ENCODE peak calls at places on chromosomes 6 and 20, in seven cellular contexts. T is K562, Y is H1, Q is SK-N-SH, S is GM12878, M is GM12892, Z is HepG2. N is an unnamed sample.

GRCh38 chr6:102085257-102085656 is 691.7 kb downstream of the GRIK2 start:
- DNase-seq in M (no peak), T (no peak), Q (no peak), Y (no peak), S (no peak), Z (no peak), N (no peak)

GRCh38 chr20:24910461-24910860 is 38.6 kb upstream of the CST7 start:
- DNase-seq in Z (no peak), S (no peak), T (no peak), Q (no peak), Y (peak; percentile 28), M (no peak), N (no peak)

GRCh38 chr6:88301888-88302768 is 136.0 kb upstream of the CNR1 start:
- DNase-seq in Z (peak; percentile 36), Y (no peak), T (peak; percentile 73), M (no peak), S (no peak), Q (no peak), N (no peak)

GRCh38 chr6:116005508-116005855 is 55.2 kb downstream of the FRK start:
- DNase-seq in Y (no peak), Z (no peak), S (no peak), Q (no peak), T (no peak), M (no peak), N (no peak)

GRCh38 chr6:27213544-27214125 is 33.9 kb upstream of the PRSS16 start:
- DNase-seq in M (no peak), Z (no peak), T (peak; percentile 88), S (no peak), Q (no peak), Y (peak; percentile 82), N (no peak)

GRCh38 chr6:96980142-96980541 is 55.6 kb downstream of the KLHL32 start:
- DNase-seq in Z (no peak), Q (no peak), Y (no peak), S (no peak), M (no peak), T (no peak), N (no peak)

GRCh38 chr6:69265090-69265489 is 531.7 kb downstream of the LMBRD1 start:
- DNase-seq in Z (no peak), Y (no peak), Q (no peak), M (no peak), T (no peak), S (no peak), N (no peak)

GRCh38 chr6:6401401-6401800 is 80.9 kb upstream of the F13A1 start:
- DNase-seq in Y (no peak), M (no peak), Q (no peak), T (no peak), Z (no peak), S (no peak), N (no peak)

GRCh38 chr20:3777726-3778629 is 3.3 kb downstream of the SPEF1 start:
- DNase-seq in S (no peak), M (no peak), Y (peak; percentile 90), T (no peak), Q (peak; percentile 90), Z (no peak), N (no peak)

GRCh38 chr20:62602550-62602949 is 39.8 kb upstream of the SLCO4A1 start:
- DNase-seq in Q (no peak), S (no peak), Y (no peak), Z (no peak), M (no peak), T (no peak), N (no peak)

GRCh38 chr6:127100510-127101140 is 17.8 kb upstream of the RSPO3 start:
- DNase-seq in Y (no peak), M (no peak), Z (no peak), Q (no peak), S (no peak), T (no peak), N (no peak)

GRCh38 chr6:134138226-134138975 is 86.0 kb upstream of the SLC2A12 start:
- DNase-seq in Q (no peak), Y (no peak), S (no peak), M (no peak), T (no peak), Z (no peak), N (no peak)

GRCh38 chr6:35725081-35725708 is 11.6 kb upstream of the ARMC12 start:
- DNase-seq in Z (no peak), T (no peak), S (no peak), Y (no peak), Q (no peak), M (no peak), N (no peak)

GRCh38 chr6:85368631-85369030 is 81.3 kb upstream of the NT5E start:
- DNase-seq in Q (no peak), M (no peak), T (no peak), S (no peak), Y (no peak), Z (no peak), N (no peak)

GRCh38 chr6:109197061-109197460 is 101.8 kb downstream of the CEP57L1 start:
- DNase-seq in Y (no peak), M (no peak), Q (no peak), Z (no peak), T (no peak), S (no peak), N (no peak)

GRCh38 chr6:44388135-44388487 is 605 bp downstream of the CDC5L start:
- DNase-seq in Y (no peak), M (no peak), Z (no peak), T (no peak), Q (peak; percentile 36), S (peak; percentile 27), N (no peak)

GRCh38 chr6:112155900-112156299 is 68.5 kb downstream of the FAM229B start:
- DNase-seq in S (no peak), Z (no peak), Q (no peak), Y (no peak), T (no peak), M (no peak), N (no peak)
- TF ChIP-seq TAF1 in S (no peak), Z (no peak), Q (no peak), Y (no peak), T (no peak), M (no peak), N (no peak)

GRCh38 chr6:150333592-150333954 is 35.2 kb upstream of the IYD start:
- DNase-seq in S (no peak), M (no peak), Y (no peak), Z (no peak), T (no peak), Q (no peak), N (no peak)

GRCh38 chr6:150332939-150333591 is 35.7 kb upstream of the IYD start:
- DNase-seq in M (no peak), S (no peak), Q (no peak), T (peak; percentile 51), Z (no peak), Y (no peak), N (no peak)

GRCh38 chr6:150336708-150337107 is 32.1 kb upstream of the IYD start:
- DNase-seq in Y (no peak), S (no peak), Q (no peak), M (no peak), Z (no peak), T (no peak), N (no peak)

GRCh38 chr6:150334790-150335783 is 33.7 kb upstream of the IYD start:
- DNase-seq in Q (peak; percentile 41), S (no peak), Z (peak; percentile 52), T (peak; percentile 84), M (peak; percentile 15), Y (no peak), N (peak; percentile 25)

DNA sequence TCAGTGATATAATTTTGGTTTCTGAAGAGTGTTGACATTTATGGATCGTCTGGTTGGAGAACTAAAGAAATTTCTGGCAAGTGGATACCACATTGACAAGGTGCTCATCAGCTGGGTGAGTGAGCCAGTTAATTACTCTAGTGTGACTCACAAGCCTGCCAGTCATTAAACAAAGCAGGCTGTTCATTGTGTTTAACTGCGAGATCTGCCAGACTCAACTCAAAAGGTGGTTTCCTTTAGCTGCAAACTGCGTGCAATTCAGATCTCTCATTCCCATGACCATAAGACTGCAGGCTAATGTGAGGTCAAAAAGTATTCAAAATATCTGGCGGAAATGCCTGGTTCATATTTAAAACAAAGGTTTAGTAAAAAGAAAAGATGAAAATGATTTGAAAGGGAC is 32.5 kb upstream of the IYD start:
- DNase-seq in T (peak; percentile 34), M (no peak), Q (no peak), Y (no peak), S (peak; percentile 53), Z (no peak), N (no peak)
- TF ChIP-seq TAF1 in T (no peak), M (no peak), Q (no peak), Y (no peak), S (no peak), Z (no peak), N (no peak)

DNA sequence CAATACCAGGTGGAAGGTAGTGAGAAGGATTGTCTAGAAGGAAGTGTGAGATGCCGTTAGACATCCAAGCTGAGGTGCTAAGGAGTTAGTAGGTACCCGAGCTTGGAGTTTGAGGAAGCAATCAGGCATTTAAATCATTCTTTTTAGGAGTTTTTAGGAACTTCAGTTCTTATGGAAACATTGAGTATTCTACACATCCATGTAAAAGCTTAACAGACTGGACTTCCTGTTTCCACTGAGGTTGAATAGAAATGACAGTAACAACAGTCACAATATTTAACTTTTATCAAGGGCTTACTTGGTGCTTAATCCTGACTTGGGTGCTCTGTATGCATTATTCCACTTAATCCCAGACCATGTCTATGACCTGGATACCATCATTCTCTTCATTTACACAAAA is 136.4 kb downstream of the UST start:
- DNase-seq in Y (no peak), M (no peak), Z (no peak), T (no peak), Q (no peak), S (no peak), N (no peak)
- TF ChIP-seq TAF1 in Y (no peak), M (no peak), Z (no peak), T (no peak), Q (no peak), S (no peak), N (no peak)

GRCh38 chr20:58408603-58409246 is 19.7 kb downstream of the VAPB start:
- DNase-seq in Z (peak; percentile 88), S (no peak), T (no peak), Q (no peak), M (no peak), Y (no peak), N (no peak)

GRCh38 chr20:58407201-58407873 is 18.3 kb downstream of the VAPB start:
- DNase-seq in Q (no peak), S (no peak), Y (no peak), Z (no peak), T (no peak), M (no peak), N (no peak)

GRCh38 chr20:58405504-58406291 is 16.7 kb downstream of the VAPB start:
- DNase-seq in T (no peak), Z (no peak), Y (no peak), Q (no peak), S (no peak), M (no peak), N (no peak)

GRCh38 chr20:58406422-58407001 is 17.5 kb downstream of the VAPB start:
- DNase-seq in M (no peak), Y (no peak), Z (no peak), S (no peak), T (no peak), Q (no peak), N (no peak)

DNA sequence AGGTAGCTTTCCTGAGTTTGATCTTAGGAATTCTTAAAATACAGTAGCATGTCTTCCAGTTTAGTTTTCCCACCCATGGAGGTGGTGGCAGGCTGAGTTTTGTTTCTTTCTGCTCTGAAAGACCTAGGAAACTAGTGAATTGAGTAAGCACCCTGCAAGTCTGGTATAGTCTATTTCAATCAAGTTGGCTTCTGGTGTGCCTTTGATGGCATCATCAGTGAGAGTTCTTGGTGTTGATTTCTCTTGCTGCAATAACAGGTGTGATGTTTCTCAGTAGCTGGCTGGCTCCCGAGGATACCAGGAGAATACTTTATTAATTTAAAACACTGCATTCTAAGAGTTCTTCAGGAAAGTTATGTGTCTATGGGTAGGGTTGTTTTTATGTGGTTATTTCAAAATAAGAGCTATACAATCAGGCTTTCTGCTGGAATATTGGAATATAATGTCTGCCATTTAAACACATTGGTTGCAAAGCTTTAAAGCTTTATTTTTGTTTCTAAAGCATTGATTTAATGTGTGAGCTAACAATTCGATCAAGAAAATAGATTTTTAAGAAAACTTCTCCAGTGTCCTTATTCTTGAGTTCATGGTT is 19.0 kb downstream of the VAPB start:
- DNase-seq in M (peak; percentile 23), Q (no peak), Z (no peak), Y (no peak), S (peak; percentile 48), T (no peak), N (no peak)
- TF ChIP-seq TAF1 in M (no peak), Q (no peak), Z (no peak), Y (no peak), S (no peak), T (no peak), N (no peak)

N was measured in GM12891.